ENCODE peak calls at places on chromosome 13, in nine cellular contexts. S, T, V, G, Y, H, W, F and Q are unnamed samples.

GRCh38 chr13:35649162-35649561 is 172.7 kb upstream of the MAB21L1 start:
- DNase-seq in W (no peak), F (no peak), V (no peak), S (peak; percentile 57), T (no peak), H (no peak), G (no peak), Y (no peak), Q (no peak)

GRCh38 chr13:76647550-76647949 is 238.7 kb downstream of the KCTD12 start:
- DNase-seq in V (no peak), S (peak; percentile 36), H (no peak), T (no peak), W (no peak), Y (no peak), F (no peak), G (no peak), Q (no peak)

GRCh38 chr13:60933638-60934037 is 482.0 kb downstream of the PCDH20 start:
- DNase-seq in T (no peak), G (no peak), W (no peak), F (no peak), V (no peak), H (no peak), S (no peak), Y (no peak), Q (no peak)

GRCh38 chr13:59261928-59262488 is 901.7 kb downstream of the DIAPH3 start:
- DNase-seq in T (no peak), G (no peak), V (no peak), Y (no peak), W (no peak), H (no peak), S (no peak), F (no peak), Q (peak; percentile 61)

GRCh38 chr13:63025741-63026140 is 1610.1 kb upstream of the PCDH20 start:
- DNase-seq in S (no peak), F (no peak), H (no peak), G (no peak), V (no peak), W (no peak), Y (no peak), T (no peak), Q (no peak)

GRCh38 chr13:80217614-80218456 is 123.1 kb downstream of the SPRY2 start:
- DNase-seq in T (no peak), S (no peak), G (no peak), Y (no peak), H (no peak), W (no peak), V (no peak), F (no peak), Q (peak; percentile 74)

GRCh38 chr13:28637714-28638355 is 21.1 kb upstream of the POMP start:
- DNase-seq in W (no peak), S (no peak), V (no peak), T (no peak), F (no peak), H (no peak), G (no peak), Y (no peak), Q (no peak)

GRCh38 chr13:34357435-34358232 is 539.7 kb downstream of the RFC3 start:
- DNase-seq in G (no peak), Y (no peak), W (no peak), F (no peak), S (peak; percentile 85), V (no peak), H (no peak), T (no peak), Q (peak; percentile 3)

GRCh38 chr13:44815507-44816074 is 173.7 kb downstream of the NUFIP1 start:
- DNase-seq in W (no peak), Y (no peak), T (no peak), H (peak; percentile 18), G (no peak), V (peak; percentile 25), S (peak; percentile 98), F (no peak), Q (peak; percentile 41)

GRCh38 chr13:77500094-77500493 is 35.4 kb upstream of the SCEL start:
- DNase-seq in S (no peak), V (no peak), G (no peak), F (no peak), W (no peak), Y (no peak), T (no peak), H (no peak), Q (no peak)

GRCh38 chr13:56773148-56773547 is 367.6 kb upstream of the PRR20A start:
- DNase-seq in V (no peak), Y (no peak), H (no peak), T (no peak), W (no peak), S (no peak), F (no peak), G (no peak), Q (no peak)

GRCh38 chr13:80448725-80449124 is 107.8 kb upstream of the SPRY2 start:
- DNase-seq in G (no peak), F (no peak), H (no peak), T (no peak), W (no peak), Y (no peak), V (no peak), S (no peak), Q (no peak)

GRCh38 chr13:65036999-65037398 is 2193.1 kb downstream of the PCDH9 start:
- DNase-seq in W (no peak), Y (no peak), F (no peak), T (no peak), S (no peak), V (no peak), G (no peak), H (no peak), Q (no peak)

GRCh38 chr13:98284677-98285076 is 107.6 kb upstream of the RNF113B start:
- DNase-seq in V (no peak), Y (no peak), F (no peak), S (no peak), W (no peak), T (no peak), G (no peak), H (no peak), Q (no peak)

GRCh38 chr13:91154954-91155353 is 192.5 kb upstream of the MIR17HG start:
- DNase-seq in F (no peak), G (no peak), Y (no peak), W (no peak), T (no peak), H (no peak), V (no peak), S (no peak), Q (no peak)

GRCh38 chr13:49113526-49114286 is 106.4 kb upstream of the MLNR start:
- DNase-seq in F (no peak), H (no peak), V (no peak), T (no peak), S (peak; percentile 62), Y (no peak), W (no peak), G (no peak), Q (peak; percentile 7)

GRCh38 chr13:104608280-104608679 is 1542.1 kb upstream of the SLC10A2 start:
- DNase-seq in W (no peak), F (no peak), Y (no peak), H (no peak), G (no peak), V (no peak), T (no peak), S (no peak), Q (no peak)

GRCh38 chr13:41897126-41897525 is 63.8 kb downstream of the VWA8 start:
- DNase-seq in Y (no peak), V (no peak), G (no peak), S (no peak), W (no peak), T (no peak), F (no peak), H (no peak), Q (no peak)